ENCODE peak calls at places on chromosome 16, in ten cellular contexts. One of them, this sample, is unnamed.
A peak's percentile ranks its signal among the peaks of the same experiment; 100 is the strongest.

GRCh38 chr16:24635900-24636610 is 93.4 kb upstream of the TNRC6A start:
- DNase-seq in OCI-LY7: no peak
- DNase-seq in heart left ventricle: peak; percentile 70
- DNase-seq in osteoblast: peak; percentile 82
- DNase-seq in uterus: peak; percentile 71
- DNase-seq in ovary: peak; percentile 68
- DNase-seq in neuronal stem cell: no peak
- DNase-seq in A549: peak; percentile 92
- DNase-seq in cardiac muscle cell: peak; percentile 98
- DNase-seq in astrocyte: peak; percentile 86
- DNase-seq in this sample: no peak

GRCh38 chr16:89575247-89576172 is at the start of gene CPNE7:
- DNase-seq in OCI-LY7: no peak
- DNase-seq in heart left ventricle: no peak
- DNase-seq in osteoblast: peak; percentile 95
- DNase-seq in uterus: no peak
- DNase-seq in ovary: no peak
- DNase-seq in neuronal stem cell: no peak
- DNase-seq in A549: peak; percentile 32
- DNase-seq in cardiac muscle cell: no peak
- DNase-seq in astrocyte: no peak
- DNase-seq in this sample: no peak

GRCh38 chr16:28321700-28322411 is 29.5 kb downstream of the SBK1 start:
- DNase-seq in OCI-LY7: peak; percentile 61
- DNase-seq in heart left ventricle: no peak
- DNase-seq in osteoblast: peak; percentile 97
- DNase-seq in uterus: no peak
- DNase-seq in ovary: no peak
- DNase-seq in neuronal stem cell: no peak
- DNase-seq in A549: peak; percentile 38
- DNase-seq in cardiac muscle cell: peak; percentile 29
- DNase-seq in astrocyte: peak; percentile 3
- DNase-seq in this sample: peak; percentile 42

GRCh38 chr16:57871457-57871856 is 69.2 kb upstream of the KIFC3 start:
- DNase-seq in OCI-LY7: no peak
- DNase-seq in heart left ventricle: no peak
- DNase-seq in osteoblast: peak; percentile 86
- DNase-seq in uterus: no peak
- DNase-seq in ovary: no peak
- DNase-seq in neuronal stem cell: no peak
- DNase-seq in A549: peak; percentile 83
- DNase-seq in cardiac muscle cell: peak; percentile 36
- DNase-seq in astrocyte: peak; percentile 78
- DNase-seq in this sample: no peak

GRCh38 chr16:66161942-66162341 is 204.5 kb upstream of the CDH5 start:
- DNase-seq in OCI-LY7: no peak
- DNase-seq in heart left ventricle: no peak
- DNase-seq in osteoblast: no peak
- DNase-seq in uterus: no peak
- DNase-seq in ovary: no peak
- DNase-seq in neuronal stem cell: no peak
- DNase-seq in A549: peak; percentile 20
- DNase-seq in cardiac muscle cell: no peak
- DNase-seq in astrocyte: no peak
- DNase-seq in this sample: no peak

GRCh38 chr16:87837627-87838289 is 31.5 kb downstream of the SLC7A5 start:
- DNase-seq in OCI-LY7: no peak
- DNase-seq in heart left ventricle: no peak
- DNase-seq in osteoblast: no peak
- DNase-seq in uterus: no peak
- DNase-seq in ovary: no peak
- DNase-seq in neuronal stem cell: no peak
- DNase-seq in A549: no peak
- DNase-seq in cardiac muscle cell: no peak
- DNase-seq in astrocyte: no peak
- DNase-seq in this sample: no peak

GRCh38 chr16:57533618-57534336 is 2.6 kb downstream of the CCDC102A start:
- DNase-seq in OCI-LY7: no peak
- DNase-seq in heart left ventricle: no peak
- DNase-seq in osteoblast: peak; percentile 68
- DNase-seq in uterus: peak; percentile 56
- DNase-seq in ovary: peak; percentile 58
- DNase-seq in neuronal stem cell: no peak
- DNase-seq in A549: no peak
- DNase-seq in cardiac muscle cell: no peak
- DNase-seq in astrocyte: no peak
- DNase-seq in this sample: no peak

GRCh38 chr16:89605186-89605970 is 8.1 kb upstream of the DPEP1 start:
- DNase-seq in OCI-LY7: no peak
- DNase-seq in heart left ventricle: no peak
- DNase-seq in osteoblast: no peak
- DNase-seq in uterus: no peak
- DNase-seq in ovary: no peak
- DNase-seq in neuronal stem cell: no peak
- DNase-seq in A549: no peak
- DNase-seq in cardiac muscle cell: no peak
- DNase-seq in astrocyte: no peak
- DNase-seq in this sample: no peak

GRCh38 chr16:76370344-76370743 is 93.1 kb downstream of the CNTNAP4 start:
- DNase-seq in OCI-LY7: no peak
- DNase-seq in heart left ventricle: no peak
- DNase-seq in osteoblast: no peak
- DNase-seq in uterus: no peak
- DNase-seq in ovary: no peak
- DNase-seq in neuronal stem cell: no peak
- DNase-seq in A549: no peak
- DNase-seq in cardiac muscle cell: no peak
- DNase-seq in astrocyte: no peak
- DNase-seq in this sample: no peak

GRCh38 chr16:7390974-7391373 is 58.3 kb downstream of the RBFOX1 start:
- DNase-seq in OCI-LY7: no peak
- DNase-seq in heart left ventricle: no peak
- DNase-seq in osteoblast: no peak
- DNase-seq in uterus: no peak
- DNase-seq in ovary: no peak
- DNase-seq in neuronal stem cell: no peak
- DNase-seq in A549: no peak
- DNase-seq in cardiac muscle cell: no peak
- DNase-seq in astrocyte: no peak
- DNase-seq in this sample: no peak

GRCh38 chr16:396605-397004 is 394 bp upstream of the NME4 start:
- DNase-seq in OCI-LY7: no peak
- DNase-seq in heart left ventricle: no peak
- DNase-seq in osteoblast: peak; percentile 98
- DNase-seq in uterus: no peak
- DNase-seq in ovary: peak; percentile 60
- DNase-seq in neuronal stem cell: no peak
- DNase-seq in A549: peak; percentile 74
- DNase-seq in cardiac muscle cell: peak; percentile 66
- DNase-seq in astrocyte: peak; percentile 35
- DNase-seq in this sample: no peak

GRCh38 chr16:15961060-15961511 is 11.7 kb downstream of the ABCC1 start:
- DNase-seq in OCI-LY7: peak; percentile 30
- DNase-seq in heart left ventricle: no peak
- DNase-seq in osteoblast: no peak
- DNase-seq in uterus: no peak
- DNase-seq in ovary: no peak
- DNase-seq in neuronal stem cell: no peak
- DNase-seq in A549: no peak
- DNase-seq in cardiac muscle cell: no peak
- DNase-seq in astrocyte: peak; percentile 81
- DNase-seq in this sample: peak; percentile 48

GRCh38 chr16:85992779-85993178 is 93.8 kb downstream of the IRF8 start:
- DNase-seq in OCI-LY7: no peak
- DNase-seq in heart left ventricle: no peak
- DNase-seq in osteoblast: peak; percentile 21
- DNase-seq in uterus: no peak
- DNase-seq in ovary: no peak
- DNase-seq in neuronal stem cell: no peak
- DNase-seq in A549: no peak
- DNase-seq in cardiac muscle cell: no peak
- DNase-seq in astrocyte: no peak
- DNase-seq in this sample: no peak
- H3K4me1 ChIP-seq in OCI-LY7: peaks cover 77% of the 10 kb centered on the region
- H3K4me1 ChIP-seq in heart left ventricle: no peaks in the 10 kb centered on the region
- H3K4me1 ChIP-seq in osteoblast: no peaks in the 10 kb centered on the region
- H3K4me1 ChIP-seq in uterus: no peaks in the 10 kb centered on the region
- H3K4me1 ChIP-seq in ovary: no peaks in the 10 kb centered on the region
- H3K4me1 ChIP-seq in neuronal stem cell: no peaks in the 10 kb centered on the region
- H3K4me1 ChIP-seq in A549: no peaks in the 10 kb centered on the region
- H3K4me1 ChIP-seq in cardiac muscle cell: peaks cover 7% of the 10 kb centered on the region
- H3K4me1 ChIP-seq in astrocyte: no peaks in the 10 kb centered on the region
- H3K4me1 ChIP-seq in this sample: peaks cover 6% of the 10 kb centered on the region

DNA sequence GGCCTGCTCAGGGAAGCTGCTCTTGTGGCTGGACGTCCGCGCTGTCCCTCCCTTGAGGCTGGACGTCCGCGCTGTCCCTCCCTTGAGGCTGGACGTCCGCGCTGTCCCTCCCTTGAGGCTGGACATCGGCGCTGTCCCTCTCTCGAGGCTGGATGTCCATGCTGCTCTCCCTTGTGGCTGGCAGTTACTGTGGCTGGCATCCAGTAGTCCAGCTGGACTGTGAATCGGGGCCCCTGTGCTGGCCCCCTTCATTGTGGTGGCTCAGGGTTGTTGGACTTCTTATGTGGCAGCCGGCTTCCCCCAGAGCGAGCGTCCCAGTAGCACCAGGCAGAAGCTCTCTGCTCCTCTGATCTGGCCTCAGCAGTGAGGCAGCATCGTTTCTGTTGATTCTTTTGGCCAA is 141.5 kb downstream of the IRF8 start:
- DNase-seq in OCI-LY7: no peak
- DNase-seq in heart left ventricle: no peak
- DNase-seq in osteoblast: no peak
- DNase-seq in uterus: no peak
- DNase-seq in ovary: no peak
- DNase-seq in neuronal stem cell: no peak
- DNase-seq in A549: no peak
- DNase-seq in cardiac muscle cell: no peak
- DNase-seq in astrocyte: no peak
- DNase-seq in this sample: no peak
- H3K4me1 ChIP-seq in OCI-LY7: no peaks in the 10 kb centered on the region
- H3K4me1 ChIP-seq in heart left ventricle: no peaks in the 10 kb centered on the region
- H3K4me1 ChIP-seq in osteoblast: no peaks in the 10 kb centered on the region
- H3K4me1 ChIP-seq in uterus: no peaks in the 10 kb centered on the region
- H3K4me1 ChIP-seq in ovary: no peaks in the 10 kb centered on the region
- H3K4me1 ChIP-seq in neuronal stem cell: no peaks in the 10 kb centered on the region
- H3K4me1 ChIP-seq in A549: no peaks in the 10 kb centered on the region
- H3K4me1 ChIP-seq in cardiac muscle cell: peaks cover 25% of the 10 kb centered on the region
- H3K4me1 ChIP-seq in astrocyte: no peaks in the 10 kb centered on the region
- H3K4me1 ChIP-seq in this sample: peaks cover 25% of the 10 kb centered on the region

GRCh38 chr16:3859875-3860274 is 20.6 kb downstream of the CREBBP start:
- DNase-seq in OCI-LY7: peak; percentile 39
- DNase-seq in heart left ventricle: no peak
- DNase-seq in osteoblast: no peak
- DNase-seq in uterus: no peak
- DNase-seq in ovary: no peak
- DNase-seq in neuronal stem cell: no peak
- DNase-seq in A549: no peak
- DNase-seq in cardiac muscle cell: no peak
- DNase-seq in astrocyte: no peak
- DNase-seq in this sample: no peak

GRCh38 chr16:3858809-3859208 is 21.7 kb downstream of the CREBBP start:
- DNase-seq in OCI-LY7: no peak
- DNase-seq in heart left ventricle: no peak
- DNase-seq in osteoblast: no peak
- DNase-seq in uterus: no peak
- DNase-seq in ovary: no peak
- DNase-seq in neuronal stem cell: no peak
- DNase-seq in A549: no peak
- DNase-seq in cardiac muscle cell: no peak
- DNase-seq in astrocyte: no peak
- DNase-seq in this sample: no peak

GRCh38 chr16:3864562-3864961 is 16.0 kb downstream of the CREBBP start:
- DNase-seq in OCI-LY7: no peak
- DNase-seq in heart left ventricle: no peak
- DNase-seq in osteoblast: no peak
- DNase-seq in uterus: no peak
- DNase-seq in ovary: no peak
- DNase-seq in neuronal stem cell: no peak
- DNase-seq in A549: no peak
- DNase-seq in cardiac muscle cell: no peak
- DNase-seq in astrocyte: no peak
- DNase-seq in this sample: no peak

GRCh38 chr16:3863587-3863986 is 16.9 kb downstream of the CREBBP start:
- DNase-seq in OCI-LY7: no peak
- DNase-seq in heart left ventricle: no peak
- DNase-seq in osteoblast: no peak
- DNase-seq in uterus: no peak
- DNase-seq in ovary: no peak
- DNase-seq in neuronal stem cell: no peak
- DNase-seq in A549: no peak
- DNase-seq in cardiac muscle cell: no peak
- DNase-seq in astrocyte: no peak
- DNase-seq in this sample: no peak

DNA sequence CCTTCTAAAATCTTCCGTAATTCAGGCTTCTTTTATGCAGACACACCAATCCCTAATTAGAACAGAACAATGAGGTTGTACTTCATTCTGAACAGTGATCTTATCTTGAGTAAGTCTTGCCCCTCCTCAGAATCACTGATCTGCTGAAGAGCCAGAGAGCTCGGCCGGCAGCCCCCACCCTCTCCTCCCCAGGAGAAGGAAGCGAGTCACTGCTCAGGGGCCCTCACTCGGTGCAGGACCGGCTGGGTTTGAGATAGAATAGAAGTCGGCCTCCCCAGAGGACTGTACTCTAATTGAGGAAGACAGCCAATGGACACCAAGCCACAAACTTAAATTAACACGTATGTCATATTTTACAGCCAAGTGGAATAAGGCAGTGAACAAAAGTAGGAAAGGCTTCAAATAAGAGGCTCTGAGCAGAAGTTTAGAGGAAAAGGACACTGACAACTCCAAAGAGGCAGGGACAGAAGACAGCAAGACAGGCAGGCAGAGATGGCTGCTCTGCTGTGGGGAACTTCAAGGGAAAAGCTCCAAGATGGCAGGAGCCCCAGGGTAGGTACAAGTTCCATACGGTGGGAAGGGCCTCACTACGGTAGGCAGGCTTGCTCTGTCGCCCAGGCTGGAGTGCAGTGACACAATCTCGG is 18.6 kb downstream of the CREBBP start:
- DNase-seq in OCI-LY7: no peak
- DNase-seq in heart left ventricle: no peak
- DNase-seq in osteoblast: peak; percentile 74
- DNase-seq in uterus: no peak
- DNase-seq in ovary: no peak
- DNase-seq in neuronal stem cell: no peak
- DNase-seq in A549: no peak
- DNase-seq in cardiac muscle cell: no peak
- DNase-seq in astrocyte: no peak
- DNase-seq in this sample: no peak
- H3K4me1 ChIP-seq in OCI-LY7: peaks cover 45% of the 10 kb centered on the region
- H3K4me1 ChIP-seq in heart left ventricle: peaks cover 36% of the 10 kb centered on the region
- H3K4me1 ChIP-seq in osteoblast: peaks cover 27% of the 10 kb centered on the region
- H3K4me1 ChIP-seq in uterus: peaks cover 18% of the 10 kb centered on the region
- H3K4me1 ChIP-seq in ovary: peaks cover 38% of the 10 kb centered on the region
- H3K4me1 ChIP-seq in neuronal stem cell: peaks cover 17% of the 10 kb centered on the region
- H3K4me1 ChIP-seq in A549: peaks cover 5% of the 10 kb centered on the region
- H3K4me1 ChIP-seq in cardiac muscle cell: peaks cover 54% of the 10 kb centered on the region
- H3K4me1 ChIP-seq in astrocyte: peaks cover 16% of the 10 kb centered on the region
- H3K4me1 ChIP-seq in this sample: peaks cover 87% of the 10 kb centered on the region

DNA sequence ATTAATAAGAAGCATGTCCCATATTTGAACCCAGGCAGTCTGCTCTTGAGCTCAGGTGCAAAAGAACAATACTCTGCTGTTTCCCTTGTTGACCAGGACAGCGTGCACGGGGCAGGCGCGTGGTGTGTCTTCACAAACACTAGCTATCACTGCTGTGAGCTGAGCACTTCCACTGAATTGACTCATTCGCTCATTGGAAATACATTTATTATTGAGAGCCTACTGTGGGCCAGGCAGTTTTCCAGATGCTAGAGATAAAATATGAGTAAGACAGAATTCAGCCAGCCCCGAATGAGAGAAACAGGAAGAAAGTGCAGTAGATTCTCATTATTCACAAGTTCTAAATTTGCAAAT is 1.7 kb downstream of the CHD9 start:
- DNase-seq in OCI-LY7: peak; percentile 52
- DNase-seq in heart left ventricle: no peak
- DNase-seq in osteoblast: peak; percentile 91
- DNase-seq in uterus: no peak
- DNase-seq in ovary: no peak
- DNase-seq in neuronal stem cell: no peak
- DNase-seq in A549: no peak
- DNase-seq in cardiac muscle cell: peak; percentile 68
- DNase-seq in astrocyte: peak; percentile 82
- DNase-seq in this sample: no peak
- H3K4me1 ChIP-seq in OCI-LY7: peaks cover 62% of the 10 kb centered on the region
- H3K4me1 ChIP-seq in heart left ventricle: no peaks in the 10 kb centered on the region
- H3K4me1 ChIP-seq in osteoblast: peaks cover 31% of the 10 kb centered on the region
- H3K4me1 ChIP-seq in uterus: no peaks in the 10 kb centered on the region
- H3K4me1 ChIP-seq in ovary: peaks cover 4% of the 10 kb centered on the region
- H3K4me1 ChIP-seq in neuronal stem cell: peaks cover 8% of the 10 kb centered on the region
- H3K4me1 ChIP-seq in A549: peaks cover 59% of the 10 kb centered on the region
- H3K4me1 ChIP-seq in cardiac muscle cell: no peaks in the 10 kb centered on the region
- H3K4me1 ChIP-seq in astrocyte: peaks cover 26% of the 10 kb centered on the region
- H3K4me1 ChIP-seq in this sample: peaks cover 19% of the 10 kb centered on the region